ENCODE peak calls at places on chromosome 10, in four cellular contexts. I is prostate gland; T is stimulated activated CD4-positive, alpha-beta T cell treated with anti-CD3 and anti-CD28 coated beads, Interleukin-4, amount 100 ng/mL, for 24 hours; P is tibial nerve. Z is an unnamed sample.

GRCh38 chr10:70272925-70273316 is 10.9 kb downstream of the NPFFR1 start:
- DNase-seq in P (no peak), T (peak; percentile 8), I (no peak), Z (no peak)

GRCh38 chr10:34956756-34957155 is 133.4 kb downstream of the CUL2 start:
- DNase-seq in P (no peak), T (no peak), I (no peak), Z (no peak)

GRCh38 chr10:3401491-3401938 is 228.9 kb upstream of the PITRM1 start:
- DNase-seq in P (no peak), I (no peak), T (no peak), Z (no peak)

GRCh38 chr10:78148564-78148963 is 114.9 kb downstream of the RPS24 start:
- DNase-seq in I (no peak), T (no peak), P (no peak), Z (no peak)

GRCh38 chr10:36232935-36233334 is 590.8 kb upstream of the FZD8 start:
- DNase-seq in P (no peak), T (no peak), I (no peak), Z (no peak)

GRCh38 chr10:132482090-132482489 is 55.5 kb upstream of the INPP5A start:
- DNase-seq in P (no peak), I (no peak), T (no peak), Z (no peak)

GRCh38 chr10:4622374-4622773 is 203.6 kb upstream of the AKR1E2 start:
- DNase-seq in T (no peak), I (no peak), P (no peak), Z (no peak)

GRCh38 chr10:974038-974784 is 14.0 kb upstream of the GTPBP4 start:
- DNase-seq in I (no peak), P (no peak), T (no peak), Z (no peak)

GRCh38 chr10:14554091-14554842 is 220.4 kb downstream of the FAM107B start:
- DNase-seq in P (no peak), I (no peak), T (no peak), Z (no peak)

GRCh38 chr10:28254290-28254985 is 48.4 kb downstream of the MPP7 start:
- DNase-seq in I (peak; percentile 16), T (no peak), P (no peak), Z (no peak)

GRCh38 chr10:102646610-102647432 is 2.5 kb downstream of the TRIM8 start:
- DNase-seq in T (peak; percentile 58), P (no peak), I (peak; percentile 54), Z (peak; percentile 42)

GRCh38 chr10:24718031-24718855 is 5.4 kb downstream of the ARHGAP21 start:
- DNase-seq in P (no peak), T (no peak), I (no peak), Z (no peak)

GRCh38 chr10:125123363-125124113 is 36.8 kb downstream of the CTBP2 start:
- DNase-seq in I (peak; percentile 85), T (no peak), P (peak; percentile 63), Z (no peak)

GRCh38 chr10:124917939-124918830 is 23.7 kb upstream of the ZRANB1 start:
- DNase-seq in P (no peak), I (peak; percentile 9), T (no peak), Z (peak; percentile 18)

Z was measured in DND-41.